ENCODE peak calls at places on chromosomes 13 and 19, in eight cellular contexts. One of them, this sample, is unnamed.

GRCh38 chr13:112576768-112577167 is 11.2 kb downstream of the TUBGCP3 start:
- DNase-seq in Daoy: no peak
- DNase-seq in RPMI8226: no peak
- DNase-seq in Karpas-422: no peak
- DNase-seq in ascending aorta: no peak
- DNase-seq in CD8-positive, alpha-beta T cell: no peak
- DNase-seq in NCI-H2081: no peak
- DNase-seq in EL: no peak
- DNase-seq in this sample: no peak

GRCh38 chr19:46670874-46671273 is 9.9 kb upstream of the DACT3 start:
- DNase-seq in Daoy: no peak
- DNase-seq in Karpas-422: no peak
- DNase-seq in ascending aorta: no peak
- DNase-seq in CD8-positive, alpha-beta T cell: no peak
- DNase-seq in EL: peak
- DNase-seq in NCI-H2081: no peak
- DNase-seq in RPMI8226: no peak
- DNase-seq in this sample: no peak

GRCh38 chr13:48748681-48749080 is 95.0 kb downstream of the CYSLTR2 start:
- DNase-seq in ascending aorta: no peak
- DNase-seq in EL: no peak
- DNase-seq in RPMI8226: no peak
- DNase-seq in NCI-H2081: no peak
- DNase-seq in CD8-positive, alpha-beta T cell: no peak
- DNase-seq in Karpas-422: no peak
- DNase-seq in Daoy: peak
- DNase-seq in this sample: no peak

GRCh38 chr13:70249332-70250064 is 141.2 kb upstream of the KLHL1 start:
- DNase-seq in EL: no peak
- DNase-seq in Karpas-422: no peak
- DNase-seq in CD8-positive, alpha-beta T cell: no peak
- DNase-seq in NCI-H2081: peak
- DNase-seq in Daoy: peak
- DNase-seq in ascending aorta: no peak
- DNase-seq in RPMI8226: no peak
- DNase-seq in this sample: no peak

GRCh38 chr13:104869501-104869900 is 1666.0 kb downstream of the EFNB2 start:
- DNase-seq in Karpas-422: no peak
- DNase-seq in CD8-positive, alpha-beta T cell: no peak
- DNase-seq in NCI-H2081: no peak
- DNase-seq in Daoy: no peak
- DNase-seq in EL: peak
- DNase-seq in RPMI8226: no peak
- DNase-seq in ascending aorta: no peak
- DNase-seq in this sample: no peak

GRCh38 chr19:1283207-1283916 is 2.3 kb upstream of the EFNA2 start:
- DNase-seq in EL: no peak
- DNase-seq in ascending aorta: no peak
- DNase-seq in NCI-H2081: no peak
- DNase-seq in Daoy: no peak
- DNase-seq in RPMI8226: no peak
- DNase-seq in Karpas-422: no peak
- DNase-seq in CD8-positive, alpha-beta T cell: no peak
- DNase-seq in this sample: peak

GRCh38 chr13:75072368-75072767 is 409.6 kb downstream of the TBC1D4 start:
- DNase-seq in NCI-H2081: no peak
- DNase-seq in ascending aorta: no peak
- DNase-seq in Daoy: no peak
- DNase-seq in RPMI8226: no peak
- DNase-seq in CD8-positive, alpha-beta T cell: no peak
- DNase-seq in Karpas-422: no peak
- DNase-seq in EL: no peak
- DNase-seq in this sample: no peak

GRCh38 chr13:113887700-113888201 is 23.9 kb upstream of the GAS6 start:
- DNase-seq in EL: no peak
- DNase-seq in Karpas-422: no peak
- DNase-seq in ascending aorta: no peak
- DNase-seq in Daoy: no peak
- DNase-seq in NCI-H2081: no peak
- DNase-seq in CD8-positive, alpha-beta T cell: no peak
- DNase-seq in RPMI8226: no peak
- DNase-seq in this sample: no peak

GRCh38 chr19:30145467-30145866 is 203.4 kb downstream of the URI1 start:
- DNase-seq in EL: no peak
- DNase-seq in ascending aorta: no peak
- DNase-seq in CD8-positive, alpha-beta T cell: no peak
- DNase-seq in Karpas-422: no peak
- DNase-seq in NCI-H2081: no peak
- DNase-seq in RPMI8226: no peak
- DNase-seq in Daoy: no peak
- DNase-seq in this sample: no peak

GRCh38 chr13:96816874-96817273 is 177.4 kb downstream of the OXGR1 start:
- DNase-seq in NCI-H2081: no peak
- DNase-seq in RPMI8226: no peak
- DNase-seq in Karpas-422: no peak
- DNase-seq in CD8-positive, alpha-beta T cell: no peak
- DNase-seq in Daoy: no peak
- DNase-seq in ascending aorta: no peak
- DNase-seq in EL: no peak
- DNase-seq in this sample: no peak

GRCh38 chr19:5605362-5605761 is 17.2 kb downstream of the SAFB2 start:
- DNase-seq in RPMI8226: no peak
- DNase-seq in Daoy: no peak
- DNase-seq in NCI-H2081: no peak
- DNase-seq in EL: no peak
- DNase-seq in Karpas-422: no peak
- DNase-seq in CD8-positive, alpha-beta T cell: no peak
- DNase-seq in ascending aorta: no peak
- DNase-seq in this sample: no peak